ENCODE peak calls at places on chromosomes 3 and 15, in seven cellular contexts. K is anterior cingulate cortex, J is neural progenitor cell, M is HS-27A, U is Calu3, V is pons, W is SW480. G is an unnamed sample.

GRCh38 chr3:35829499-35829898 is 190.2 kb downstream of the ARPP21 start:
- DNase-seq in K (no peak), J (no peak), M (no peak), U (no peak), V (no peak), W (no peak), G (no peak)

GRCh38 chr15:69876030-69876429 is 221.7 kb downstream of the TLE3 start:
- DNase-seq in K (no peak), J (no peak), M (no peak), U (no peak), V (no peak), W (no peak), G (peak)

GRCh38 chr15:52440414-52440813 is 88.3 kb downstream of the MYO5A start:
- DNase-seq in K (no peak), J (no peak), M (no peak), U (no peak), V (no peak), W (peak), G (no peak)

GRCh38 chr3:184380210-184380626 is 364 bp downstream of the CHRD start:
- DNase-seq in K (no peak), J (peak), M (no peak), U (peak), V (no peak), W (no peak), G (no peak)

GRCh38 chr3:197035577-197035976 is 6.0 kb upstream of the MELTF start:
- DNase-seq in K (no peak), J (no peak), M (no peak), U (no peak), V (no peak), W (no peak), G (no peak)

GRCh38 chr15:27535445-27536129 is 563.5 kb downstream of the OCA2 start:
- DNase-seq in K (no peak), J (no peak), M (no peak), U (no peak), V (no peak), W (no peak), G (no peak)

GRCh38 chr15:70533931-70534742 is 229.2 kb downstream of the UACA start:
- DNase-seq in K (no peak), J (no peak), M (no peak), U (no peak), V (no peak), W (no peak), G (no peak)

GRCh38 chr3:126355777-126356372 is 1.3 kb downstream of the KLF15 start:
- DNase-seq in K (peak), J (peak), M (peak), U (peak), V (peak), W (no peak), G (peak)

GRCh38 chr3:4776980-4777581 is 202.2 kb upstream of the BHLHE40 start:
- DNase-seq in K (no peak), J (no peak), M (no peak), U (no peak), V (no peak), W (no peak), G (peak)

GRCh38 chr3:23129817-23130216 is 73.3 kb upstream of the UBE2E2 start:
- DNase-seq in K (no peak), J (no peak), M (no peak), U (peak), V (no peak), W (peak), G (peak)

GRCh38 chr15:72445426-72445825 is 28.7 kb upstream of the ARIH1 start:
- DNase-seq in K (no peak), J (no peak), M (no peak), U (no peak), V (no peak), W (no peak), G (no peak)

GRCh38 chr3:190346541-190346940 is 24.3 kb upstream of the CLDN1 start:
- DNase-seq in K (no peak), J (no peak), M (no peak), U (no peak), V (no peak), W (no peak), G (no peak)